ENCODE peak calls at places on chromosomes 6 and 20, in ten cellular contexts. V is ovary, D is K562, P is heart left ventricle, U is transverse colon, Z is HCT116, J is body of pancreas, S is prostate gland, X is stomach, H is GM12878. M is an unnamed sample. For H3K9me3, the result is how much of the 10 kb centered on the place peaks cover.

GRCh38 chr6:4608361-4609115 is 167.7 kb upstream of the CDYL start:
- DNase-seq in P (no peak), H (no peak), D (no peak), S (no peak), J (no peak), X (no peak), U (no peak), Z (no peak), V (no peak), M (no peak)

GRCh38 chr6:126170433-126170832 is 169.5 kb upstream of the CENPW start:
- DNase-seq in H (no peak), X (no peak), Z (no peak), P (no peak), J (no peak), U (peak), D (no peak), S (no peak), V (no peak), M (no peak)

GRCh38 chr6:34517461-34517868 is 38.7 kb downstream of the SPDEF start:
- DNase-seq in S (no peak), J (no peak), P (no peak), X (no peak), Z (no peak), V (no peak), H (no peak), D (peak), U (no peak), M (no peak)

GRCh38 chr6:145723646-145724045 is 11.7 kb downstream of the EPM2A start:
- DNase-seq in H (no peak), Z (no peak), P (no peak), S (no peak), U (no peak), X (no peak), J (no peak), V (no peak), D (no peak), M (no peak)

GRCh38 chr20:20435453-20435852 is 67.5 kb downstream of the INSM1 start:
- DNase-seq in P (no peak), D (no peak), H (no peak), Z (no peak), J (no peak), U (no peak), X (no peak), V (no peak), S (no peak), M (no peak)

GRCh38 chr6:33123732-33124524 is 48.1 kb downstream of the HLA-DPB1 start:
- DNase-seq in J (no peak), X (no peak), V (no peak), S (no peak), D (peak), P (no peak), U (no peak), H (no peak), Z (peak), M (no peak)

GRCh38 chr6:38233161-38233791 is 406.5 kb downstream of the BTBD9 start:
- DNase-seq in V (no peak), X (no peak), J (no peak), P (no peak), S (no peak), D (no peak), U (no peak), Z (no peak), H (no peak), M (no peak)

GRCh38 chr20:62784497-62784896 is 11.8 kb upstream of the MRGBP start:
- DNase-seq in S (no peak), D (no peak), H (no peak), X (no peak), P (no peak), V (no peak), Z (no peak), J (no peak), U (no peak), M (no peak)

GRCh38 chr20:1734269-1734858 is 76.8 kb upstream of the SIRPG start:
- DNase-seq in H (no peak), D (no peak), U (no peak), Z (no peak), V (no peak), X (no peak), P (no peak), J (no peak), S (no peak), M (no peak)

GRCh38 chr20:53706511-53707031 is 112.9 kb upstream of the ZNF217 start:
- DNase-seq in U (no peak), H (peak), V (no peak), X (no peak), S (no peak), D (no peak), Z (no peak), P (no peak), J (no peak), M (no peak)

GRCh38 chr6:158707120-158707519 is 57.3 kb downstream of the SYTL3 start:
- DNase-seq in Z (peak), D (peak), J (peak), H (no peak), V (no peak), P (peak), U (peak), S (no peak), X (peak), M (no peak)

GRCh38 chr20:37336369-37337207 is 9.4 kb upstream of the SRC start:
- DNase-seq in J (no peak), X (no peak), P (peak), D (peak), H (peak), S (no peak), U (peak), Z (no peak), V (peak), M (peak)

GRCh38 chr20:63091901-63092659 is 85.3 kb upstream of the BHLHE23 start:
- DNase-seq in X (no peak), V (no peak), D (no peak), P (peak), J (peak), Z (no peak), H (no peak), S (no peak), U (peak), M (peak)

GRCh38 chr6:158660331-158660730 is 10.5 kb downstream of the SYTL3 start:
- DNase-seq in V (no peak), S (peak), H (no peak), Z (no peak), D (peak), U (peak), J (no peak), P (no peak), X (peak), M (no peak)

GRCh38 chr6:168032383-168032760 is 34.9 kb downstream of the KIF25 start:
- DNase-seq in U (no peak), J (no peak), Z (no peak), S (no peak), H (no peak), X (no peak), D (no peak), P (no peak), V (no peak), M (no peak)

GRCh38 chr6:37868447-37868825 is 48.9 kb downstream of the ZFAND3 start:
- DNase-seq in X (no peak), D (no peak), V (no peak), S (no peak), P (no peak), U (no peak), H (no peak), J (no peak), Z (no peak), M (no peak)

GRCh38 chr20:21981607-21982344 is 276.3 kb downstream of the PAX1 start:
- DNase-seq in S (no peak), H (no peak), X (no peak), U (no peak), D (no peak), Z (no peak), P (peak), V (no peak), J (no peak), M (no peak)

GRCh38 chr6:31930962-31931361 is 3.4 kb downstream of the C2 start:
- DNase-seq in H (no peak), D (no peak), S (no peak), P (no peak), X (no peak), J (no peak), Z (no peak), V (no peak), U (no peak), M (no peak)

GRCh38 chr20:50798650-50799049 is 3.8 kb downstream of the BCAS4 start:
- DNase-seq in P (no peak), S (no peak), U (no peak), V (no peak), J (no peak), X (no peak), H (no peak), Z (no peak), D (peak), M (no peak)

GRCh38 chr20:50792708-50793574 is 1.9 kb upstream of the BCAS4 start:
- DNase-seq in H (no peak), J (no peak), D (no peak), P (no peak), S (no peak), Z (no peak), V (no peak), U (no peak), X (no peak), M (no peak)

GRCh38 chr20:50794181-50794845 is 548 bp upstream of the BCAS4 start:
- DNase-seq in U (no peak), S (no peak), J (no peak), D (no peak), H (no peak), V (no peak), X (no peak), Z (no peak), P (no peak), M (no peak)

GRCh38 chr20:50797142-50797541 is 2.3 kb downstream of the BCAS4 start:
- DNase-seq in H (no peak), U (no peak), J (no peak), S (no peak), P (no peak), X (no peak), D (no peak), V (no peak), Z (no peak), M (no peak)

DNA sequence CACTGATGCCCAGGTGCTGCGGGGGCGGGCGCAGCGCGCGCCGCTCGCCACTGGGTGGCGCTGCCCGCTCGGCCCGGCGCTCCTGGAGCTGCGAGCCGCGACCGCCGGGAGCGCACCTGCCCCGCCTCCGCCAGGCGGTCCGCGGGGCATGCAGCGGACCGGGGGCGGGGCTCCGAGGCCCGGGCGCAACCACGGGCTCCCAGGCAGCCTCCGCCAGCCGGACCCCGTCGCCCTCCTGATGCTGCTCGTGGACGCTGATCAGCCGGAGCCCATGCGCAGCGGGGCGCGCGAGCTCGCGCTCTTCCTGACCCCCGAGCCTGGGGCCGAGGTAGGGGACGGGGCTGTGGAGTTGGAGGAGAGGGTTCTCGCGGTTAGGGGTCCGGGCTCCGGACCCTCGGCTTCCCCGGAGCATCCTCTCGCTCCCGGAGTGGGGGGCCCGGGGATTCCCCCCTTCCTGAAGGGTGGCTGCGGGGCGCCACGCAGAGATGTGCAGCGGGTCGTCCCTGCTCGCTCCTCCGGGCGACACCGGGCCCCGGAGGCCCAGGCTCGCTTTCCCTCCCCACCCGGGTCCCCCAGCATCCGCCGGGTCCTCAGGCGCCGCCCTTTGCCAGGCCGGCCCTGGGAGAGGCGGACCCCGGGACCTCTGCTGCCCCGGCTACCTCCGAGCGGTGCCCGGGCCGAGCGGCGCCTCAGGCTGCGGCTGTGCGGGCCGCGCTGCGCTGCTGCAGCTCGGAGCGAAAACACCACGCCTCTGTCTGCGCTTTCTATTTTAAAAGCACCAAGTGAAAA is at the start of gene BCAS4:
- DNase-seq in S (peak), D (peak), J (peak), V (peak), Z (peak), U (peak), H (no peak), P (peak), X (peak), M (peak)
- TF ChIP-seq POLR2A in S (no peak), D (no peak), J (no peak), V (no peak), Z (no peak), U (no peak), H (peak), P (no peak), X (no peak), M (peak)

DNA sequence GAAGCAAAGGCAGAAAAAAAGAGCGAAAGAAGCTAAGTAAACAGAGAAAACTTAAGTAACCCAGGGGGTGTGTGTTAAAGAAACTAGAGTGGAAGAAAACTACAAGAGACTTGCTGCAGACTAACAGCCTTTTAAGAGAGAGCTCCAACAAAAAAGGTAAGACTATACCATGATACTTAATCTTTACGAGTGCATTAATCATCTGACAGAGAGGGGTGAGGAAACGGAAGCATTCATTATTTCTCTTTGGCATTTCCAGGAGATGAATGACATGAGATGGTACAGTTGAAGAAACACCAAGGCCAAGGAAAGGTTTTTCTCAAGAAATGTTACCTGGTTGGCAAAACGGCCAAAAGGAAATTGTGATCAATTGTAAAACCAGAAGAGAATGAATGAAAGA is 906.8 kb downstream of the QKI start:
- DNase-seq in Z (no peak), X (no peak), J (no peak), D (no peak), P (no peak), S (no peak), V (no peak), U (no peak), H (no peak), M (no peak)
- H3K9me3 ChIP-seq in Z (under half), X (under half), J (under half), D (under half), P (under half), S (under half), V (under half), U (under half), H (under half), M (under half)

GRCh38 chr6:52554684-52555280 is 22.1 kb downstream of the TRAM2 start:
- DNase-seq in P (no peak), S (no peak), H (no peak), Z (no peak), V (no peak), X (no peak), U (no peak), J (no peak), D (no peak), M (no peak)

GRCh38 chr6:52551483-52552277 is 25.2 kb downstream of the TRAM2 start:
- DNase-seq in J (peak), V (peak), U (peak), S (peak), Z (no peak), X (peak), P (peak), H (no peak), D (no peak), M (peak)

GRCh38 chr6:52552278-52552643 is 24.6 kb downstream of the TRAM2 start:
- DNase-seq in U (peak), J (no peak), D (no peak), Z (no peak), S (no peak), X (no peak), V (no peak), H (no peak), P (no peak), M (no peak)

GRCh38 chr6:52553719-52554118 is 23.1 kb downstream of the TRAM2 start:
- DNase-seq in V (no peak), X (no peak), H (no peak), J (no peak), Z (no peak), P (no peak), U (no peak), S (no peak), D (no peak), M (no peak)

DNA sequence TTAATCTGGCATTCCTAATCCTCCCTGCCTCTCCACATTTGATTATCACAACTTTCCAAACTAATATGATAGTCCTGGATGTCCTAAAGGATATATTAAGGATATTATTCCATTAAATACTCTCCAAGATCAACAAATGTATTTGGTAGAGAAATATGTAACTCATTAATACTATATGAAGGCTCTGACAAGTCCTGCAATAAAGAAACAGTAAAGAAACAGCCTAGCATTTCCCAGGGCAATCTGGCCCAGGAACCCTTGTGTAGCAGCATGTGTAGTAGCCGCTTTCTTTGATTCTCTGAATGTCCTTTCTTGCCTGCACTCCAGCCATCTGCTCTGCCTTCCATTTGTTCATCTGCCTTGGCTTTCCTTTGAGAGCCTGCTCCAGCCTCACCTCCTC is 23.7 kb downstream of the TRAM2 start:
- DNase-seq in V (no peak), X (no peak), U (no peak), J (no peak), S (no peak), P (no peak), D (no peak), H (no peak), Z (no peak), M (no peak)
- H3K27ac ChIP-seq in V (no peak), X (no peak), U (peak), J (no peak), S (no peak), P (no peak), D (no peak), H (no peak), Z (no peak), M (no peak)

GRCh38 chr6:148534871-148535270 is 192.2 kb downstream of the SASH1 start:
- DNase-seq in P (no peak), J (no peak), U (no peak), D (no peak), H (no peak), X (no peak), Z (no peak), V (no peak), S (no peak), M (no peak)

GRCh38 chr6:148532698-148533097 is 190.1 kb downstream of the SASH1 start:
- DNase-seq in Z (no peak), P (no peak), H (no peak), S (no peak), U (no peak), V (no peak), D (no peak), J (no peak), X (no peak), M (no peak)

GRCh38 chr6:148533309-148534107 is 190.9 kb downstream of the SASH1 start:
- DNase-seq in D (no peak), H (no peak), V (no peak), Z (no peak), X (no peak), S (no peak), J (no peak), P (no peak), U (no peak), M (no peak)

GRCh38 chr6:148535976-148536375 is 193.3 kb downstream of the SASH1 start:
- DNase-seq in D (no peak), U (no peak), H (no peak), Z (no peak), J (no peak), S (no peak), P (no peak), V (no peak), X (no peak), M (no peak)

GRCh38 chr6:148538251-148539190 is 195.9 kb downstream of the SASH1 start:
- DNase-seq in D (no peak), J (no peak), P (no peak), H (no peak), X (no peak), V (no peak), Z (no peak), U (no peak), S (no peak), M (no peak)
- TF ChIP-seq POLR2A in D (no peak), J (no peak), P (no peak), H (no peak), X (no peak), V (no peak), Z (no peak), U (no peak), S (no peak), M (no peak)

GRCh38 chr6:12105271-12105670 is 93.2 kb downstream of the HIVEP1 start:
- DNase-seq in D (no peak), P (no peak), H (no peak), Z (no peak), V (no peak), J (no peak), X (no peak), S (no peak), U (no peak), M (no peak)
- H3K9me3 ChIP-seq in D (under half), P (under half), H (under half), Z (under half), V (under half), J (under half), X (under half), S (under half), U (under half), M (under half)

GRCh38 chr6:90648873-90649272 is 62.0 kb upstream of the MAP3K7 start:
- DNase-seq in U (no peak), Z (no peak), V (no peak), H (no peak), D (no peak), S (no peak), X (no peak), P (no peak), J (no peak), M (no peak)
- H3K27ac ChIP-seq in U (no peak), Z (no peak), V (no peak), H (no peak), D (no peak), S (no peak), X (no peak), P (no peak), J (no peak), M (no peak)

DNA sequence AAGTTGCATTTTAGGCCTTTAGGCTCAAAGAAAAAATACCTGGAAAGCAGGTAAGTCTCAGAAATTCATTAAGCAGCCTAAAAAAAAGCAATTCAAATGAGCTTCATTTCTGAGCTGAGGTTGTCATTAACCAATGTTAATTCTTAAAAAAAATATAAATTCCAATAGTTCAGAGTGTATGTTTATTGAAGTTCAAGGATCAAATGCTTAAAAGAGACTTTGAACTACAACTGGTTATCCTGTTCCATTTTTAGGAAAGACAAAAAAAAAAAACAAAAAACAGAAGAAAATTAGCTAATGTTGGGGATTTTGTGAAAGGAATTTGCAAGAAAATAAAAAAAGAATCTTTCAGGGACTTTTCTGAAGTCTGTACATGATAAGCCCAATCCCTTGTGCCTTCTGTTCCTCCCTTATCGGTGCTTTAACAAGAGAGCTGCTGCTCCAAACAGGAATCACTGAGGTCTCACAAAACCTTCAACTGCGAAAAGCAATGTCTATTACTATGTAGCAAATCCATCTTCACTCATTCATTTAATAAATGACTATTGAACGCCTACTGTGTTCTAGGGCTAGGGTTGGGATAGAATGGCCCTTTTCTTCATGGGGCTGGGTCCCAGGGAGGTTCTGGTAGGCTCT is 90.3 kb downstream of the FOXF2 start:
- DNase-seq in D (no peak), P (no peak), J (no peak), U (no peak), H (no peak), S (no peak), X (no peak), Z (no peak), V (no peak), M (no peak)
- TF ChIP-seq POLR2A in D (no peak), P (no peak), J (no peak), U (no peak), H (no peak), S (no peak), X (no peak), Z (no peak), V (no peak), M (no peak)

GRCh38 chr6:56759521-56759920 is 116.8 kb upstream of the DST start:
- DNase-seq in V (no peak), J (no peak), U (no peak), S (no peak), X (no peak), D (no peak), H (no peak), Z (no peak), P (no peak), M (no peak)
- H3K9me3 ChIP-seq in V (under half), J (under half), U (under half), S (under half), X (under half), D (under half), H (under half), Z (under half), P (under half), M (under half)

DNA sequence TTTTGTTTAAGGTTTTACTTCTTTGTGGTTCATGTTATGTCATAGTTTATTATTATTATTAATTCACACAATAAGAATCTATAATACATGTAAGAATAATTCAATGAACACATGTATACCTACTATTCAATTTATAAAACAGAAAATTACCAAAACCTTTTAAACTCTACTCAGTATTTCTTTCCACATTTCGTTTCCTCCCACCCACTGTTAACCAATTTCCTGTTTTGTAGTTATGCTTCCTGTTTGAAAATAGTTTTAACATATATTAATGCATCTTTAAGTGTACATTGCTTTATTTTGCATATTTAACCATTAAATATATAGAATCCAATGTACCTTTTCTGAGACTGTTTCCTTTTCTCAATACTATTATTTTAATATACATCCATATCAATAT is 397.9 kb upstream of the SPTLC3 start:
- DNase-seq in H (no peak), S (no peak), J (no peak), Z (no peak), U (no peak), V (no peak), X (no peak), P (no peak), D (no peak), M (no peak)
- H3K27ac ChIP-seq in H (no peak), S (no peak), J (no peak), Z (no peak), U (no peak), V (no peak), X (no peak), P (no peak), D (no peak), M (no peak)